ENCODE peak calls at places on chromosomes 2 and 18, in ten cellular contexts. Y, V, Z, G, C, R, D, S, P and T are unnamed samples.

GRCh38 chr2:230694241-230694640 is 18.4 kb upstream of the CAB39 start:
- DNase-seq in V (no peak), C (no peak), D (no peak), S (no peak), Y (no peak), R (no peak), P (no peak), G (no peak), Z (no peak), T (no peak)

GRCh38 chr2:1751768-1752725 is 7.7 kb upstream of the PXDN start:
- DNase-seq in Y (peak; percentile 23), R (no peak), S (no peak), V (no peak), Z (no peak), G (no peak), C (no peak), P (no peak), D (no peak), T (no peak)

GRCh38 chr2:54722641-54723299 is 692 bp upstream of the EML6 start:
- DNase-seq in G (no peak), C (no peak), R (no peak), D (peak; percentile 95), Y (no peak), S (no peak), Z (no peak), V (no peak), P (peak; percentile 53), T (peak; percentile 40)

GRCh38 chr2:138271467-138271866 is 230.1 kb upstream of the SPOPL start:
- DNase-seq in G (no peak), V (no peak), Z (no peak), D (no peak), C (no peak), P (no peak), S (no peak), R (no peak), Y (no peak), T (no peak)

GRCh38 chr2:28360742-28361293 is 31.8 kb upstream of the FOSL2 start:
- DNase-seq in V (no peak), D (peak; percentile 90), Z (peak; percentile 49), G (no peak), Y (peak; percentile 72), R (no peak), S (no peak), P (peak; percentile 33), C (no peak), T (peak; percentile 74)

GRCh38 chr2:187544371-187545080 is 9.7 kb downstream of the TFPI start:
- DNase-seq in P (no peak), G (no peak), Z (no peak), C (no peak), V (no peak), R (no peak), Y (peak; percentile 33), D (no peak), S (no peak), T (no peak)

GRCh38 chr2:2324119-2324518 is 7.0 kb downstream of the MYT1L start:
- DNase-seq in G (peak; percentile 59), Y (no peak), C (no peak), R (peak; percentile 95), P (no peak), S (no peak), V (no peak), D (no peak), Z (no peak), T (no peak)

GRCh38 chr18:35661483-35662146 is 80.1 kb downstream of the GALNT1 start:
- DNase-seq in S (no peak), Y (no peak), G (no peak), Z (no peak), R (peak; percentile 3), C (no peak), V (no peak), D (no peak), P (no peak), T (no peak)

GRCh38 chr18:56402872-56403516 is 235.4 kb downstream of the TXNL1 start:
- DNase-seq in G (no peak), S (no peak), Y (no peak), P (peak; percentile 56), R (no peak), V (no peak), D (peak; percentile 93), C (no peak), Z (no peak), T (peak; percentile 7)

GRCh38 chr2:109663721-109664120 is 49.6 kb downstream of the SOWAHC start:
- DNase-seq in D (peak; percentile 89), Z (no peak), G (peak; percentile 72), P (no peak), S (no peak), Y (no peak), V (no peak), C (no peak), R (peak; percentile 97), T (no peak)

GRCh38 chr2:85437488-85438290 is 19.2 kb downstream of the SH2D6 start:
- DNase-seq in S (peak; percentile 86), R (peak; percentile 78), P (peak; percentile 91), V (peak; percentile 32), Y (peak; percentile 94), D (peak; percentile 86), C (peak; percentile 28), Z (peak; percentile 93), G (peak; percentile 93), T (peak; percentile 84)

GRCh38 chr2:112147382-112147781 is 9.2 kb downstream of the FBLN7 start:
- DNase-seq in G (no peak), V (no peak), S (no peak), R (no peak), Z (no peak), D (peak; percentile 63), Y (peak; percentile 10), C (no peak), P (no peak), T (no peak)

GRCh38 chr2:127662937-127663565 is 12.3 kb downstream of the LIMS2 start:
- DNase-seq in Z (no peak), G (no peak), C (no peak), P (no peak), D (no peak), R (no peak), Y (peak; percentile 19), S (no peak), V (no peak), T (no peak)

GRCh38 chr2:70094978-70095832 is 7.9 kb downstream of the PCBP1 start:
- DNase-seq in Y (no peak), C (no peak), G (peak; percentile 87), D (peak; percentile 50), R (no peak), V (peak; percentile 89), Z (no peak), S (no peak), P (peak; percentile 75), T (no peak)

GRCh38 chr18:3066391-3067079 is 53.6 kb upstream of the LPIN2 start:
- DNase-seq in P (no peak), Y (no peak), C (no peak), V (no peak), D (no peak), R (no peak), Z (no peak), G (no peak), S (no peak), T (no peak)

GRCh38 chr2:48131503-48132293 is 225.4 kb upstream of the FBXO11 start:
- DNase-seq in V (no peak), P (peak; percentile 43), C (no peak), D (peak; percentile 70), S (no peak), Y (no peak), R (peak; percentile 66), Z (peak; percentile 81), G (no peak), T (no peak)

GRCh38 chr2:33782395-33783239 is 183.5 kb upstream of the FAM98A start:
- DNase-seq in D (no peak), R (no peak), Y (no peak), G (peak; percentile 30), C (no peak), S (peak; percentile 35), V (no peak), P (no peak), Z (no peak), T (no peak)

GRCh38 chr18:21458322-21458721 is 142.2 kb downstream of the ESCO1 start:
- DNase-seq in Z (no peak), G (peak; percentile 8), D (no peak), S (no peak), C (no peak), Y (no peak), V (no peak), P (no peak), R (no peak), T (no peak)

GRCh38 chr2:27262379-27263286 is at the start of gene SLC30A3:
- DNase-seq in G (peak; percentile 30), Z (peak; percentile 78), P (peak; percentile 89), V (no peak), Y (peak; percentile 72), R (peak; percentile 44), C (peak; percentile 11), D (peak; percentile 27), S (peak; percentile 88), T (peak; percentile 97)

GRCh38 chr18:77858331-77858730 is 608.7 kb downstream of the GALR1 start:
- DNase-seq in Z (no peak), G (no peak), D (no peak), P (no peak), R (peak; percentile 56), S (no peak), V (no peak), C (no peak), Y (no peak), T (no peak)

GRCh38 chr2:205273148-205273547 is 409.2 kb upstream of the NRP2 start:
- DNase-seq in G (no peak), P (no peak), V (no peak), D (no peak), C (no peak), Z (no peak), R (no peak), S (no peak), Y (no peak), T (no peak)

GRCh38 chr2:142585785-142586184 is 291.7 kb upstream of the KYNU start:
- DNase-seq in G (no peak), S (no peak), V (no peak), Y (no peak), Z (no peak), D (no peak), P (no peak), C (no peak), R (no peak), T (no peak)

GRCh38 chr2:20215183-20216040 is 9.5 kb downstream of the SDC1 start:
- DNase-seq in V (no peak), C (no peak), S (no peak), Z (peak; percentile 58), D (no peak), P (no peak), G (no peak), Y (no peak), R (no peak), T (no peak)

GRCh38 chr2:19086351-19086750 is 272.1 kb downstream of the OSR1 start:
- DNase-seq in Z (no peak), Y (no peak), S (no peak), R (no peak), G (no peak), C (no peak), V (no peak), P (no peak), D (no peak), T (no peak)

GRCh38 chr18:9474103-9474982 is 970 bp upstream of the RALBP1 start:
- DNase-seq in D (peak; percentile 77), C (no peak), P (peak; percentile 76), G (peak; percentile 2), V (no peak), S (peak; percentile 38), Y (no peak), R (no peak), Z (peak; percentile 94), T (peak; percentile 54)

GRCh38 chr2:120316528-120317179 is 29.3 kb upstream of the INHBB start:
- DNase-seq in S (no peak), R (no peak), P (no peak), D (no peak), Y (no peak), C (no peak), G (no peak), Z (no peak), V (no peak), T (no peak)

GRCh38 chr2:83115606-83116005 is 1343.5 kb downstream of the SUCLG1 start:
- DNase-seq in S (no peak), C (no peak), G (no peak), P (no peak), V (no peak), R (no peak), Z (no peak), D (no peak), Y (no peak), T (no peak)

GRCh38 chr2:69716555-69717120 is 25.3 kb upstream of the ANXA4 start:
- DNase-seq in Y (no peak), S (peak; percentile 35), R (no peak), P (peak; percentile 27), D (peak; percentile 63), G (no peak), C (no peak), V (no peak), Z (no peak), T (no peak)